ENCODE peak calls at places on chromosomes 12 and 14, in five cellular contexts. One of them, this sample, is unnamed.

GRCh38 chr14:73422515-73422914 is 35.8 kb downstream of the NUMB start:
- DNase-seq in astrocyte: no peak
- DNase-seq in T-helper 17 cell: no peak
- DNase-seq in NCI-H1105 treated with DMSO at 0.1 percent for 48 hours: no peak
- DNase-seq in IMR-90: no peak
- DNase-seq in this sample: no peak

GRCh38 chr12:28222081-28222700 is 31.9 kb downstream of the CCDC91 start:
- DNase-seq in astrocyte: peak
- DNase-seq in T-helper 17 cell: peak
- DNase-seq in NCI-H1105 treated with DMSO at 0.1 percent for 48 hours: no peak
- DNase-seq in IMR-90: no peak
- DNase-seq in this sample: no peak

GRCh38 chr14:33646692-33647260 is 304.1 kb downstream of the EGLN3 start:
- DNase-seq in astrocyte: peak
- DNase-seq in T-helper 17 cell: no peak
- DNase-seq in NCI-H1105 treated with DMSO at 0.1 percent for 48 hours: no peak
- DNase-seq in IMR-90: peak
- DNase-seq in this sample: no peak

GRCh38 chr14:90491221-90491867 is 94.5 kb downstream of the CALM1 start:
- DNase-seq in astrocyte: peak
- DNase-seq in T-helper 17 cell: no peak
- DNase-seq in NCI-H1105 treated with DMSO at 0.1 percent for 48 hours: no peak
- DNase-seq in IMR-90: peak
- DNase-seq in this sample: peak

GRCh38 chr14:35556548-35556947 is 22.6 kb downstream of the INSM2 start:
- DNase-seq in astrocyte: no peak
- DNase-seq in T-helper 17 cell: no peak
- DNase-seq in NCI-H1105 treated with DMSO at 0.1 percent for 48 hours: peak
- DNase-seq in IMR-90: no peak
- DNase-seq in this sample: peak

GRCh38 chr12:111467092-111467861 is 61.6 kb downstream of the SH2B3 start:
- DNase-seq in astrocyte: peak
- DNase-seq in T-helper 17 cell: no peak
- DNase-seq in NCI-H1105 treated with DMSO at 0.1 percent for 48 hours: no peak
- DNase-seq in IMR-90: peak
- DNase-seq in this sample: no peak

GRCh38 chr12:111446631-111447570 is 41.2 kb downstream of the SH2B3 start:
- DNase-seq in astrocyte: no peak
- DNase-seq in T-helper 17 cell: no peak
- DNase-seq in NCI-H1105 treated with DMSO at 0.1 percent for 48 hours: no peak
- DNase-seq in IMR-90: no peak
- DNase-seq in this sample: no peak

GRCh38 chr12:45309826-45310626 is 94.1 kb downstream of the ANO6 start:
- DNase-seq in astrocyte: peak
- DNase-seq in T-helper 17 cell: no peak
- DNase-seq in NCI-H1105 treated with DMSO at 0.1 percent for 48 hours: no peak
- DNase-seq in IMR-90: peak
- DNase-seq in this sample: no peak

GRCh38 chr12:53219116-53219955 is 12.3 kb upstream of the ITGB7 start:
- DNase-seq in astrocyte: peak
- DNase-seq in T-helper 17 cell: no peak
- DNase-seq in NCI-H1105 treated with DMSO at 0.1 percent for 48 hours: no peak
- DNase-seq in IMR-90: peak
- DNase-seq in this sample: no peak

GRCh38 chr14:105392161-105393090 is 5.9 kb upstream of the TEX22 start:
- DNase-seq in astrocyte: no peak
- DNase-seq in T-helper 17 cell: no peak
- DNase-seq in NCI-H1105 treated with DMSO at 0.1 percent for 48 hours: no peak
- DNase-seq in IMR-90: no peak
- DNase-seq in this sample: no peak

GRCh38 chr12:12542964-12543363 is 19.7 kb downstream of the DUSP16 start:
- DNase-seq in astrocyte: no peak
- DNase-seq in T-helper 17 cell: no peak
- DNase-seq in NCI-H1105 treated with DMSO at 0.1 percent for 48 hours: no peak
- DNase-seq in IMR-90: no peak
- DNase-seq in this sample: no peak

GRCh38 chr12:113231275-113232231 is 10.3 kb downstream of the TPCN1 start:
- DNase-seq in astrocyte: peak
- DNase-seq in T-helper 17 cell: no peak
- DNase-seq in NCI-H1105 treated with DMSO at 0.1 percent for 48 hours: no peak
- DNase-seq in IMR-90: peak
- DNase-seq in this sample: no peak

GRCh38 chr14:92263681-92264080 is 59.3 kb upstream of the SLC24A4 start:
- DNase-seq in astrocyte: no peak
- DNase-seq in T-helper 17 cell: no peak
- DNase-seq in NCI-H1105 treated with DMSO at 0.1 percent for 48 hours: no peak
- DNase-seq in IMR-90: no peak
- DNase-seq in this sample: no peak

GRCh38 chr12:50055831-50056628 is 1.4 kb upstream of the ASIC1 start:
- DNase-seq in astrocyte: no peak
- DNase-seq in T-helper 17 cell: peak
- DNase-seq in NCI-H1105 treated with DMSO at 0.1 percent for 48 hours: peak
- DNase-seq in IMR-90: peak
- DNase-seq in this sample: peak

GRCh38 chr14:34750670-34751069 is 36.3 kb upstream of the CFL2 start:
- DNase-seq in astrocyte: peak
- DNase-seq in T-helper 17 cell: no peak
- DNase-seq in NCI-H1105 treated with DMSO at 0.1 percent for 48 hours: no peak
- DNase-seq in IMR-90: peak
- DNase-seq in this sample: no peak

GRCh38 chr12:123034022-123034541 is 53.6 kb downstream of the ARL6IP4 start:
- DNase-seq in astrocyte: no peak
- DNase-seq in T-helper 17 cell: no peak
- DNase-seq in NCI-H1105 treated with DMSO at 0.1 percent for 48 hours: no peak
- DNase-seq in IMR-90: no peak
- DNase-seq in this sample: no peak

GRCh38 chr12:110819150-110819549 is 27.6 kb upstream of the CCDC63 start:
- DNase-seq in astrocyte: no peak
- DNase-seq in T-helper 17 cell: no peak
- DNase-seq in NCI-H1105 treated with DMSO at 0.1 percent for 48 hours: no peak
- DNase-seq in IMR-90: no peak
- DNase-seq in this sample: no peak

GRCh38 chr12:108442077-108442476 is 73.0 kb upstream of the FICD start:
- DNase-seq in astrocyte: no peak
- DNase-seq in T-helper 17 cell: no peak
- DNase-seq in NCI-H1105 treated with DMSO at 0.1 percent for 48 hours: peak
- DNase-seq in IMR-90: no peak
- DNase-seq in this sample: no peak

GRCh38 chr14:21066882-21067502 is 3.1 kb upstream of the ARHGEF40 start:
- DNase-seq in astrocyte: no peak
- DNase-seq in T-helper 17 cell: no peak
- DNase-seq in NCI-H1105 treated with DMSO at 0.1 percent for 48 hours: peak
- DNase-seq in IMR-90: no peak
- DNase-seq in this sample: peak

GRCh38 chr14:50920482-50921225 is 23.6 kb downstream of the PYGL start:
- DNase-seq in astrocyte: peak
- DNase-seq in T-helper 17 cell: no peak
- DNase-seq in NCI-H1105 treated with DMSO at 0.1 percent for 48 hours: no peak
- DNase-seq in IMR-90: peak
- DNase-seq in this sample: no peak

GRCh38 chr12:112107306-112107705 is 1.3 kb downstream of the NAA25 start:
- DNase-seq in astrocyte: no peak
- DNase-seq in T-helper 17 cell: no peak
- DNase-seq in NCI-H1105 treated with DMSO at 0.1 percent for 48 hours: no peak
- DNase-seq in IMR-90: no peak
- DNase-seq in this sample: no peak

GRCh38 chr12:58728397-58728796 is 191.9 kb downstream of the LRIG3 start:
- DNase-seq in astrocyte: peak
- DNase-seq in T-helper 17 cell: no peak
- DNase-seq in NCI-H1105 treated with DMSO at 0.1 percent for 48 hours: no peak
- DNase-seq in IMR-90: peak
- DNase-seq in this sample: no peak

GRCh38 chr12:85949253-85949652 is 75.2 kb downstream of the NTS start:
- DNase-seq in astrocyte: no peak
- DNase-seq in T-helper 17 cell: no peak
- DNase-seq in NCI-H1105 treated with DMSO at 0.1 percent for 48 hours: no peak
- DNase-seq in IMR-90: no peak
- DNase-seq in this sample: no peak

GRCh38 chr14:71397371-71397770 is 490.1 kb downstream of the PCNX1 start:
- DNase-seq in astrocyte: no peak
- DNase-seq in T-helper 17 cell: no peak
- DNase-seq in NCI-H1105 treated with DMSO at 0.1 percent for 48 hours: no peak
- DNase-seq in IMR-90: no peak
- DNase-seq in this sample: no peak

GRCh38 chr14:61568572-61569011 is 126.7 kb upstream of the HIF1A start:
- DNase-seq in astrocyte: no peak
- DNase-seq in T-helper 17 cell: peak
- DNase-seq in NCI-H1105 treated with DMSO at 0.1 percent for 48 hours: no peak
- DNase-seq in IMR-90: no peak
- DNase-seq in this sample: peak

GRCh38 chr12:49338830-49339463 is 2.0 kb upstream of the C1QL4 start:
- DNase-seq in astrocyte: no peak
- DNase-seq in T-helper 17 cell: no peak
- DNase-seq in NCI-H1105 treated with DMSO at 0.1 percent for 48 hours: no peak
- DNase-seq in IMR-90: no peak
- DNase-seq in this sample: no peak

GRCh38 chr14:38342803-38343202 is 86.9 kb upstream of the CLEC14A start:
- DNase-seq in astrocyte: peak
- DNase-seq in T-helper 17 cell: no peak
- DNase-seq in NCI-H1105 treated with DMSO at 0.1 percent for 48 hours: no peak
- DNase-seq in IMR-90: peak
- DNase-seq in this sample: no peak

This sample was measured in COR-L47.